ENCODE peak calls at places on chromosome 18, in nine cellular contexts. V is NAMALWA; G is Daoy; R is activated T-helper 1 cell treated with anti-CD3 and anti-CD28 coated beads, Interleukin-2, amount 50 U/mL, for 16 hours; A is hypothalamus; Q is NCI-H2029 treated with DMSO at 0.1 percent for 48 hours; F is NCI-H2107; W is fibroblast of lung; N is NCI-H510A treated with DMSO at 0.1 percent for 48 hours. L is an unnamed sample.

GRCh38 chr18:48950536-48951447 is at the start of gene SMAD7:
- DNase-seq in V (peak; percentile 78), G (no peak), R (no peak), A (no peak), Q (no peak), F (no peak), W (no peak), N (no peak), L (no peak)

GRCh38 chr18:59470627-59471121 is 111.6 kb upstream of the LMAN1 start:
- DNase-seq in V (no peak), G (no peak), R (no peak), A (no peak), Q (no peak), F (no peak), W (no peak), N (no peak), L (no peak)

GRCh38 chr18:24402209-24402785 is 4.7 kb upstream of the OSBPL1A start:
- DNase-seq in V (peak; percentile 18), G (no peak), R (no peak), A (no peak), Q (no peak), F (no peak), W (no peak), N (no peak), L (no peak)

GRCh38 chr18:45755936-45756335 is 32.0 kb downstream of the SLC14A1 start:
- DNase-seq in V (no peak), G (peak; percentile 55), R (no peak), A (no peak), Q (peak; percentile 82), F (no peak), W (peak; percentile 89), N (no peak), L (peak; percentile 79)

GRCh38 chr18:23560186-23560585 is 26.1 kb downstream of the NPC1 start:
- DNase-seq in V (no peak), G (no peak), R (no peak), A (no peak), Q (no peak), F (no peak), W (no peak), N (no peak), L (no peak)

GRCh38 chr18:74901347-74902169 is 303.9 kb downstream of the ZNF407 start:
- DNase-seq in V (no peak), G (no peak), R (no peak), A (no peak), Q (no peak), F (no peak), W (no peak), N (no peak), L (peak; percentile 17)

GRCh38 chr18:42706618-42707017 is 408.9 kb downstream of the RIT2 start:
- DNase-seq in V (peak; percentile 44), G (no peak), R (no peak), A (no peak), Q (peak; percentile 75), F (no peak), W (peak; percentile 2), N (peak; percentile 99), L (no peak)

GRCh38 chr18:49238433-49239042 is 221.9 kb downstream of the DYM start:
- DNase-seq in V (peak; percentile 65), G (peak; percentile 19), R (no peak), A (no peak), Q (no peak), F (peak; percentile 64), W (peak; percentile 21), N (peak; percentile 0), L (peak; percentile 51)

GRCh38 chr18:27645929-27646328 is 460.8 kb upstream of the CHST9 start:
- DNase-seq in V (no peak), G (no peak), R (no peak), A (no peak), Q (no peak), F (no peak), W (peak; percentile 8), N (no peak), L (no peak)

L was measured in IMR-90.